ENCODE peak calls at places on chromosome 1, in ten cellular contexts. I is fibroblast of villous mesenchyme, Y is body of pancreas, H is ovary, Z is GM10248, E is neural progenitor cell, S is NB4, W is PC-3, U is PC-9, K is prostate gland. J is an unnamed sample.
A peak's percentile ranks its signal among the peaks of the same experiment; 100 is the strongest.

GRCh38 chr1:224707849-224708725 is 92.0 kb downstream of the CNIH3 start:
- DNase-seq in I (peak; percentile 92), E (no peak), H (peak; percentile 63), U (no peak), W (peak; percentile 62), Y (no peak), S (peak; percentile 43), K (no peak), Z (no peak), J (no peak)

GRCh38 chr1:221284028-221284427 is 404.8 kb downstream of the HLX start:
- DNase-seq in U (no peak), S (no peak), Z (no peak), H (no peak), I (peak; percentile 53), W (peak; percentile 74), Y (no peak), K (no peak), E (no peak), J (no peak)

GRCh38 chr1:22416555-22417454 is 34.8 kb upstream of the ZBTB40 start:
- DNase-seq in S (peak; percentile 74), E (peak; percentile 90), U (peak; percentile 51), W (peak; percentile 82), Y (peak; percentile 86), I (peak; percentile 74), K (peak; percentile 74), Z (peak; percentile 80), H (peak; percentile 88), J (peak; percentile 81)

GRCh38 chr1:93015590-93015989 is 54.3 kb upstream of the DIPK1A start:
- DNase-seq in W (peak; percentile 93), U (peak; percentile 99), Y (no peak), E (no peak), K (no peak), Z (no peak), H (no peak), S (no peak), I (no peak), J (no peak)

GRCh38 chr1:119651641-119652040 is 3.6 kb upstream of the ZNF697 start:
- DNase-seq in Z (no peak), S (no peak), H (no peak), E (no peak), U (no peak), Y (no peak), W (no peak), K (no peak), I (no peak), J (no peak)

GRCh38 chr1:100628631-100629081 is 90.7 kb downstream of the GPR88 start:
- DNase-seq in W (no peak), I (no peak), U (no peak), H (no peak), Y (no peak), K (no peak), S (no peak), E (no peak), Z (no peak), J (no peak)

GRCh38 chr1:12075195-12076114 is 12.4 kb downstream of the TNFRSF8 start:
- DNase-seq in K (no peak), U (no peak), S (no peak), I (peak; percentile 98), H (peak; percentile 91), Z (no peak), E (no peak), W (no peak), Y (no peak), J (no peak)

GRCh38 chr1:206535853-206536188 is 28.5 kb downstream of the RASSF5 start:
- DNase-seq in I (no peak), E (no peak), Y (peak; percentile 81), U (no peak), K (peak; percentile 59), W (no peak), H (no peak), S (no peak), Z (no peak), J (peak; percentile 80)

DNA sequence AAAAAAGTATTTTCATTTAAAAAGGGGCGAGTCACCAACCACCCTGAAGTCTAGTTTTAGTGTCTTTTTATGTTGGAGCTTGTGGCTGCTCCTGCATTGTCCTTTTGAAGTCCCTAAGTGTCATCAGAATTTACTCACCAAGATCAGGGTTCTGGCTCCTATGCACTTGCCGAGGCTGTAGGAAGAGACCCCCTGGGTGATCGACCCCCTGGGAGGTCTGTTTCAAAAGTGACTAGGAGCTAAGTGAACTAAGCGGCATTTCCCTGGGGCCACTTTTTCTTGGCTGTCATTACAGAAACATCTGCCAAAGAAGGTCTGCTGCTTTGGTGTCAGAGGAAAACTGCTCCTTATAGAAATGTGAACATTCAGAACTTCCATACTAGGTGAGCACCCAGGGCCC is 39.3 kb downstream of the ACTN2 start:
- DNase-seq in W (no peak), E (no peak), H (no peak), Y (no peak), I (no peak), K (no peak), S (no peak), U (no peak), Z (no peak), J (no peak)
- TF ChIP-seq CTCF in W (no peak), E (no peak), H (no peak), Y (no peak), I (no peak), K (no peak), S (no peak), U (no peak), Z (no peak), J (no peak)

GRCh38 chr1:17744666-17745563 is 10.2 kb upstream of the ACTL8 start:
- DNase-seq in I (no peak), H (no peak), Z (no peak), S (no peak), Y (peak; percentile 13), W (no peak), U (no peak), E (no peak), K (no peak), J (peak; percentile 18)
- TF ChIP-seq CTCF in I (no peak), H (no peak), Z (no peak), S (no peak), Y (no peak), W (no peak), U (no peak), E (peak; percentile 27), K (no peak), J (peak; percentile 15)

GRCh38 chr1:180250499-180250770 is 20.4 kb downstream of the LHX4 start:
- DNase-seq in E (no peak), Y (no peak), W (no peak), S (no peak), K (no peak), H (no peak), Z (no peak), U (no peak), I (no peak), J (no peak)

GRCh38 chr1:180248176-180248575 is 18.1 kb downstream of the LHX4 start:
- DNase-seq in W (no peak), I (no peak), H (no peak), K (no peak), Z (no peak), U (no peak), E (no peak), Y (no peak), S (no peak), J (no peak)

GRCh38 chr1:180247580-180247979 is 17.5 kb downstream of the LHX4 start:
- DNase-seq in I (no peak), E (no peak), K (no peak), W (no peak), Z (no peak), U (no peak), Y (no peak), S (no peak), H (no peak), J (no peak)

GRCh38 chr1:180249725-180250498 is 19.8 kb downstream of the LHX4 start:
- DNase-seq in H (no peak), S (no peak), Y (no peak), I (no peak), U (no peak), W (no peak), K (no peak), Z (no peak), E (no peak), J (no peak)

GRCh38 chr1:180248731-180249681 is 18.9 kb downstream of the LHX4 start:
- DNase-seq in W (no peak), Z (no peak), S (peak; percentile 44), U (no peak), H (no peak), Y (no peak), K (no peak), E (peak; percentile 72), I (no peak), J (peak; percentile 43)
- TF ChIP-seq CTCF in W (peak; percentile 20), Z (no peak), S (peak; percentile 41), U (no peak), H (no peak), Y (no peak), K (no peak), E (peak; percentile 47), I (no peak), J (no peak)

GRCh38 chr1:46527474-46528296 is 23.8 kb downstream of the KNCN start:
- DNase-seq in E (peak; percentile 89), I (peak; percentile 68), Y (peak; percentile 90), K (peak; percentile 79), W (peak; percentile 79), U (peak; percentile 64), S (peak; percentile 76), Z (peak; percentile 87), H (peak; percentile 83), J (peak; percentile 90)
- TF ChIP-seq CTCF in E (peak; percentile 87), I (peak; percentile 90), Y (peak; percentile 93), K (peak; percentile 88), W (peak; percentile 95), U (peak; percentile 92), S (peak; percentile 77), Z (peak; percentile 97), H (no peak), J (peak; percentile 95)

GRCh38 chr1:180920702-180921101 is 8.0 kb downstream of the KIAA1614 start:
- DNase-seq in W (no peak), Y (no peak), H (no peak), Z (peak; percentile 54), S (no peak), I (no peak), E (no peak), K (no peak), U (no peak), J (no peak)
- TF ChIP-seq CTCF in W (no peak), Y (peak; percentile 10), H (no peak), Z (peak; percentile 50), S (peak; percentile 30), I (peak; percentile 28), E (peak; percentile 48), K (no peak), U (no peak), J (no peak)

GRCh38 chr1:181475580-181475979 is 7.7 kb upstream of the CACNA1E start:
- DNase-seq in I (no peak), U (no peak), E (no peak), K (no peak), S (no peak), Z (no peak), Y (no peak), W (no peak), H (no peak), J (no peak)

DNA sequence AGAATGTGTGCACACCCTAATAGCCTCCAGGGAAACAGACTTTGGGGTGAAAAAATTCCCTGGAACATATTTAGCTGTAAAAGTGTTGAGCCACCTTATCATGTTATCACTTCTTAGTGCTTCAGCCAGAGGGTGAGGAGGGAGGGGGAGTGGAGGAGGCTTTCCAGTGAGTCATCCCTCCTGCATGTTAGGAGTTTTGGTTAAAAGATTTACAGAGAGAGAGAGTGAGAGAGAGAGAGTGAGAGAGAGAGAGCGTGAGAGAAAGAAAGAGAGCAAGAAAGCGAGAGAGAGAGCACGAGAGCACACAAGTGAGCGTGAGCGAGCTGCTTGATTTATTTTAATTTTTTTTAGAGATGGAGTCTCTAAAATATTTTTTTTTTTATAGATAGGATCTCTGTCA is 13.5 kb upstream of the CACNA1E start:
- DNase-seq in K (peak; percentile 17), S (peak; percentile 19), I (peak; percentile 81), U (no peak), E (no peak), W (peak; percentile 43), Y (no peak), Z (no peak), H (peak; percentile 45), J (peak; percentile 56)
- TF ChIP-seq CTCF in K (no peak), S (no peak), I (no peak), U (no peak), E (no peak), W (no peak), Y (no peak), Z (no peak), H (no peak), J (no peak)

J was measured in Calu3.